ENCODE peak calls at places on chromosomes 11 and 22, in nine cellular contexts. U is NCI-H446 treated with DMSO at 0.1 percent for 48 hours; L is lower leg skin; W is activated T-cell treated with anti-CD3 and anti-CD28 coated beads for 1 hour; R is SW480; K is left lung; N is activated naive CD8-positive, alpha-beta T cell treated with anti-CD3 and anti-CD28 coated beads for 36 hours; P is A172; D is tibial artery. S is an unnamed sample.

GRCh38 chr11:65218446-65218845 is 36.7 kb downstream of the CAPN1 start:
- DNase-seq in U (no peak), L (peak), W (no peak), R (no peak), K (no peak), N (no peak), P (no peak), D (no peak), S (no peak)

GRCh38 chr11:13837286-13837685 is 125.2 kb upstream of the SPON1 start:
- DNase-seq in U (no peak), L (no peak), W (no peak), R (peak), K (no peak), N (no peak), P (peak), D (no peak), S (no peak)

GRCh38 chr22:29340566-29340965 is 25.1 kb upstream of the RASL10A start:
- DNase-seq in U (no peak), L (no peak), W (no peak), R (no peak), K (no peak), N (no peak), P (no peak), D (no peak), S (no peak)

GRCh38 chr22:28018461-28018927 is 99.4 kb upstream of the PITPNB start:
- DNase-seq in U (no peak), L (peak), W (no peak), R (no peak), K (peak), N (no peak), P (no peak), D (peak), S (no peak)

GRCh38 chr22:19429950-19430889 is 1.3 kb downstream of the HIRA start:
- DNase-seq in U (no peak), L (no peak), W (peak), R (peak), K (peak), N (peak), P (peak), D (no peak), S (no peak)

GRCh38 chr11:66315921-66316811 is 678 bp downstream of the CD248 start:
- DNase-seq in U (no peak), L (no peak), W (no peak), R (no peak), K (no peak), N (peak), P (no peak), D (no peak), S (no peak)

GRCh38 chr11:11782532-11783110 is 59.2 kb upstream of the USP47 start:
- DNase-seq in U (no peak), L (no peak), W (no peak), R (no peak), K (no peak), N (no peak), P (no peak), D (no peak), S (no peak)

GRCh38 chr11:109972939-109973338 is 120.3 kb upstream of the ZC3H12C start:
- DNase-seq in U (no peak), L (no peak), W (no peak), R (no peak), K (no peak), N (no peak), P (no peak), D (no peak), S (no peak)

GRCh38 chr11:76857776-76858461 is 2.8 kb upstream of the ACER3 start:
- DNase-seq in U (no peak), L (no peak), W (no peak), R (no peak), K (no peak), N (no peak), P (no peak), D (no peak), S (no peak)

GRCh38 chr11:126115820-126116319 is 53.2 kb upstream of the CDON start:
- DNase-seq in U (peak), L (peak), W (no peak), R (peak), K (peak), N (no peak), P (no peak), D (peak), S (peak)

GRCh38 chr11:67632175-67632981 is 2.6 kb upstream of the NUDT8 start:
- DNase-seq in U (no peak), L (no peak), W (no peak), R (no peak), K (peak), N (no peak), P (no peak), D (no peak), S (no peak)

GRCh38 chr22:41197046-41197807 is 7.9 kb upstream of the L3MBTL2 start:
- DNase-seq in U (peak), L (peak), W (peak), R (peak), K (peak), N (peak), P (peak), D (peak), S (peak)

GRCh38 chr11:9740202-9740881 is 76.5 kb downstream of the SWAP70 start:
- DNase-seq in U (no peak), L (no peak), W (no peak), R (no peak), K (no peak), N (no peak), P (no peak), D (no peak), S (no peak)

GRCh38 chr11:418343-419247 is 3.8 kb upstream of the SIGIRR start:
- DNase-seq in U (no peak), L (no peak), W (no peak), R (no peak), K (no peak), N (no peak), P (no peak), D (no peak), S (no peak)

GRCh38 chr22:43992331-43992821 is 31.7 kb upstream of the PARVB start:
- DNase-seq in U (no peak), L (no peak), W (no peak), R (no peak), K (no peak), N (no peak), P (no peak), D (no peak), S (no peak)

GRCh38 chr11:92782806-92783205 is 186.6 kb upstream of the MTNR1B start:
- DNase-seq in U (no peak), L (no peak), W (no peak), R (no peak), K (no peak), N (no peak), P (no peak), D (no peak), S (no peak)

GRCh38 chr11:48900131-48900800 is 83.4 kb downstream of the TRIM51G start:
- DNase-seq in U (no peak), L (peak), W (no peak), R (no peak), K (no peak), N (no peak), P (no peak), D (no peak), S (no peak)

GRCh38 chr22:48488611-48489456 is 1338.8 kb downstream of the BRD1 start:
- DNase-seq in U (no peak), L (peak), W (no peak), R (no peak), K (no peak), N (no peak), P (no peak), D (no peak), S (no peak)

GRCh38 chr22:49294656-49295464 is 532.8 kb downstream of the BRD1 start:
- DNase-seq in U (no peak), L (peak), W (no peak), R (no peak), K (peak), N (no peak), P (no peak), D (peak), S (peak)

GRCh38 chr11:19676508-19677379 is 35.9 kb upstream of the NAV2 start:
- DNase-seq in U (peak), L (no peak), W (no peak), R (no peak), K (no peak), N (no peak), P (no peak), D (peak), S (no peak)

GRCh38 chr11:17171342-17171741 is 36.4 kb downstream of the PIK3C2A start:
- DNase-seq in U (no peak), L (no peak), W (no peak), R (no peak), K (no peak), N (no peak), P (peak), D (no peak), S (no peak)

GRCh38 chr22:44783091-44783490 is 30.7 kb downstream of the ARHGAP8 start:
- DNase-seq in U (no peak), L (no peak), W (no peak), R (no peak), K (no peak), N (no peak), P (no peak), D (no peak), S (no peak)

GRCh38 chr11:94131363-94132115 is 2.9 kb downstream of the PANX1 start:
- DNase-seq in U (peak), L (no peak), W (no peak), R (no peak), K (no peak), N (no peak), P (no peak), D (peak), S (no peak)

GRCh38 chr11:87300640-87301381 is 263.1 kb downstream of the TMEM135 start:
- DNase-seq in U (no peak), L (no peak), W (no peak), R (no peak), K (no peak), N (no peak), P (peak), D (no peak), S (no peak)

GRCh38 chr11:128574576-128575011 is 12.8 kb downstream of the ETS1 start:
- DNase-seq in U (no peak), L (no peak), W (no peak), R (peak), K (no peak), N (no peak), P (no peak), D (no peak), S (no peak)

GRCh38 chr11:27412192-27412691 is 49.2 kb upstream of the CCDC34 start:
- DNase-seq in U (no peak), L (no peak), W (no peak), R (no peak), K (no peak), N (no peak), P (no peak), D (no peak), S (no peak)

GRCh38 chr22:24146791-24147353 is 34.4 kb upstream of the SUSD2 start:
- DNase-seq in U (no peak), L (no peak), W (no peak), R (no peak), K (peak), N (no peak), P (peak), D (peak), S (no peak)

GRCh38 chr11:120546312-120547205 is 35.0 kb downstream of the GRIK4 start:
- DNase-seq in U (peak), L (peak), W (no peak), R (peak), K (peak), N (no peak), P (peak), D (peak), S (peak)

GRCh38 chr22:45212992-45213751 is 27.5 kb downstream of the KIAA0930 start:
- DNase-seq in U (no peak), L (no peak), W (no peak), R (no peak), K (no peak), N (no peak), P (peak), D (peak), S (peak)

GRCh38 chr11:88402192-88402715 is 64.7 kb upstream of the CTSC start:
- DNase-seq in U (no peak), L (no peak), W (no peak), R (no peak), K (no peak), N (no peak), P (peak), D (no peak), S (no peak)

GRCh38 chr11:70267405-70267950 is 3.0 kb upstream of the PPFIA1 start:
- DNase-seq in U (no peak), L (no peak), W (no peak), R (no peak), K (no peak), N (no peak), P (no peak), D (no peak), S (no peak)

GRCh38 chr22:37427128-37427710 is at the start of gene ELFN2:
- DNase-seq in U (no peak), L (no peak), W (no peak), R (no peak), K (no peak), N (no peak), P (no peak), D (no peak), S (no peak)

GRCh38 chr22:31874821-31875220 is 69.5 kb upstream of the YWHAH start:
- DNase-seq in U (no peak), L (no peak), W (no peak), R (no peak), K (no peak), N (no peak), P (no peak), D (no peak), S (no peak)

GRCh38 chr11:132590986-132591385 is 941.3 kb downstream of the OPCML start:
- DNase-seq in U (no peak), L (no peak), W (no peak), R (no peak), K (no peak), N (no peak), P (no peak), D (no peak), S (no peak)

GRCh38 chr11:88293931-88294330 is 43.6 kb downstream of the CTSC start:
- DNase-seq in U (no peak), L (no peak), W (no peak), R (no peak), K (no peak), N (no peak), P (no peak), D (peak), S (no peak)

GRCh38 chr11:96145163-96145585 is 197.8 kb downstream of the MAML2 start:
- DNase-seq in U (no peak), L (no peak), W (no peak), R (no peak), K (no peak), N (no peak), P (peak), D (no peak), S (no peak)

GRCh38 chr11:88680806-88681205 is 343.3 kb upstream of the CTSC start:
- DNase-seq in U (no peak), L (no peak), W (no peak), R (no peak), K (no peak), N (no peak), P (peak), D (no peak), S (no peak)